ENCODE peak calls at places on chromosome 9, in seven cellular contexts. One of them, this sample, is unnamed.

GRCh38 chr9:97848237-97848581 is 4.8 kb upstream of the FOXE1 start:
- DNase-seq in brain microvascular endothelial cell: no peak
- DNase-seq in activated T-cell treated with anti-CD3 and anti-CD28 coated beads, Interleukin-2, amount 50 U/mL, for 24 hours: no peak
- DNase-seq in AG08396: peak; percentile 43
- DNase-seq in H54: no peak
- DNase-seq in stimulated activated CD8-positive, alpha-beta memory T cell treated with anti-CD3 and anti-CD28 coated beads, Interleukin-15, amount 100 ng/mL, for 4 hours: no peak
- DNase-seq in stimulated activated CD4-positive, alpha-beta T cell treated with anti-CD3 and anti-CD28 coated beads, Interleukin-2, amount 100 ng/mL, for 4 hours: no peak
- DNase-seq in this sample: no peak

GRCh38 chr9:128702445-128702948 is at the start of gene PKN3:
- DNase-seq in brain microvascular endothelial cell: peak; percentile 65
- DNase-seq in activated T-cell treated with anti-CD3 and anti-CD28 coated beads, Interleukin-2, amount 50 U/mL, for 24 hours: peak; percentile 91
- DNase-seq in AG08396: peak; percentile 96
- DNase-seq in H54: peak; percentile 99
- DNase-seq in stimulated activated CD8-positive, alpha-beta memory T cell treated with anti-CD3 and anti-CD28 coated beads, Interleukin-15, amount 100 ng/mL, for 4 hours: peak; percentile 60
- DNase-seq in stimulated activated CD4-positive, alpha-beta T cell treated with anti-CD3 and anti-CD28 coated beads, Interleukin-2, amount 100 ng/mL, for 4 hours: peak; percentile 72
- DNase-seq in this sample: peak; percentile 91

GRCh38 chr9:134636142-134636507 is 5.5 kb upstream of the COL5A1 start:
- DNase-seq in brain microvascular endothelial cell: no peak
- DNase-seq in activated T-cell treated with anti-CD3 and anti-CD28 coated beads, Interleukin-2, amount 50 U/mL, for 24 hours: no peak
- DNase-seq in AG08396: no peak
- DNase-seq in H54: no peak
- DNase-seq in stimulated activated CD8-positive, alpha-beta memory T cell treated with anti-CD3 and anti-CD28 coated beads, Interleukin-15, amount 100 ng/mL, for 4 hours: no peak
- DNase-seq in stimulated activated CD4-positive, alpha-beta T cell treated with anti-CD3 and anti-CD28 coated beads, Interleukin-2, amount 100 ng/mL, for 4 hours: no peak
- DNase-seq in this sample: no peak

GRCh38 chr9:135355466-135356420 is 123.8 kb upstream of the PPP1R26 start:
- DNase-seq in brain microvascular endothelial cell: no peak
- DNase-seq in activated T-cell treated with anti-CD3 and anti-CD28 coated beads, Interleukin-2, amount 50 U/mL, for 24 hours: no peak
- DNase-seq in AG08396: no peak
- DNase-seq in H54: no peak
- DNase-seq in stimulated activated CD8-positive, alpha-beta memory T cell treated with anti-CD3 and anti-CD28 coated beads, Interleukin-15, amount 100 ng/mL, for 4 hours: no peak
- DNase-seq in stimulated activated CD4-positive, alpha-beta T cell treated with anti-CD3 and anti-CD28 coated beads, Interleukin-2, amount 100 ng/mL, for 4 hours: no peak
- DNase-seq in this sample: no peak

GRCh38 chr9:77997611-77998349 is 33.8 kb downstream of the GNAQ start:
- DNase-seq in brain microvascular endothelial cell: no peak
- DNase-seq in activated T-cell treated with anti-CD3 and anti-CD28 coated beads, Interleukin-2, amount 50 U/mL, for 24 hours: no peak
- DNase-seq in AG08396: no peak
- DNase-seq in H54: no peak
- DNase-seq in stimulated activated CD8-positive, alpha-beta memory T cell treated with anti-CD3 and anti-CD28 coated beads, Interleukin-15, amount 100 ng/mL, for 4 hours: no peak
- DNase-seq in stimulated activated CD4-positive, alpha-beta T cell treated with anti-CD3 and anti-CD28 coated beads, Interleukin-2, amount 100 ng/mL, for 4 hours: no peak
- DNase-seq in this sample: no peak

GRCh38 chr9:133770076-133770777 is 32.1 kb upstream of the SARDH start:
- DNase-seq in brain microvascular endothelial cell: no peak
- DNase-seq in activated T-cell treated with anti-CD3 and anti-CD28 coated beads, Interleukin-2, amount 50 U/mL, for 24 hours: peak; percentile 9
- DNase-seq in AG08396: no peak
- DNase-seq in H54: no peak
- DNase-seq in stimulated activated CD8-positive, alpha-beta memory T cell treated with anti-CD3 and anti-CD28 coated beads, Interleukin-15, amount 100 ng/mL, for 4 hours: no peak
- DNase-seq in stimulated activated CD4-positive, alpha-beta T cell treated with anti-CD3 and anti-CD28 coated beads, Interleukin-2, amount 100 ng/mL, for 4 hours: no peak
- DNase-seq in this sample: no peak

GRCh38 chr9:133727277-133727875 is 10.8 kb downstream of the SARDH start:
- DNase-seq in brain microvascular endothelial cell: no peak
- DNase-seq in activated T-cell treated with anti-CD3 and anti-CD28 coated beads, Interleukin-2, amount 50 U/mL, for 24 hours: peak; percentile 26
- DNase-seq in AG08396: no peak
- DNase-seq in H54: no peak
- DNase-seq in stimulated activated CD8-positive, alpha-beta memory T cell treated with anti-CD3 and anti-CD28 coated beads, Interleukin-15, amount 100 ng/mL, for 4 hours: no peak
- DNase-seq in stimulated activated CD4-positive, alpha-beta T cell treated with anti-CD3 and anti-CD28 coated beads, Interleukin-2, amount 100 ng/mL, for 4 hours: no peak
- DNase-seq in this sample: no peak

GRCh38 chr9:20659474-20659962 is 24.5 kb upstream of the FOCAD start:
- DNase-seq in brain microvascular endothelial cell: no peak
- DNase-seq in activated T-cell treated with anti-CD3 and anti-CD28 coated beads, Interleukin-2, amount 50 U/mL, for 24 hours: no peak
- DNase-seq in AG08396: no peak
- DNase-seq in H54: no peak
- DNase-seq in stimulated activated CD8-positive, alpha-beta memory T cell treated with anti-CD3 and anti-CD28 coated beads, Interleukin-15, amount 100 ng/mL, for 4 hours: no peak
- DNase-seq in stimulated activated CD4-positive, alpha-beta T cell treated with anti-CD3 and anti-CD28 coated beads, Interleukin-2, amount 100 ng/mL, for 4 hours: no peak
- DNase-seq in this sample: no peak

GRCh38 chr9:123445981-123446610 is 90.1 kb downstream of the CRB2 start:
- DNase-seq in brain microvascular endothelial cell: peak; percentile 16
- DNase-seq in activated T-cell treated with anti-CD3 and anti-CD28 coated beads, Interleukin-2, amount 50 U/mL, for 24 hours: no peak
- DNase-seq in AG08396: no peak
- DNase-seq in H54: no peak
- DNase-seq in stimulated activated CD8-positive, alpha-beta memory T cell treated with anti-CD3 and anti-CD28 coated beads, Interleukin-15, amount 100 ng/mL, for 4 hours: no peak
- DNase-seq in stimulated activated CD4-positive, alpha-beta T cell treated with anti-CD3 and anti-CD28 coated beads, Interleukin-2, amount 100 ng/mL, for 4 hours: no peak
- DNase-seq in this sample: no peak

GRCh38 chr9:30967484-30967883 is 1417.0 kb upstream of the ACO1 start:
- DNase-seq in brain microvascular endothelial cell: no peak
- DNase-seq in activated T-cell treated with anti-CD3 and anti-CD28 coated beads, Interleukin-2, amount 50 U/mL, for 24 hours: no peak
- DNase-seq in AG08396: no peak
- DNase-seq in H54: no peak
- DNase-seq in stimulated activated CD8-positive, alpha-beta memory T cell treated with anti-CD3 and anti-CD28 coated beads, Interleukin-15, amount 100 ng/mL, for 4 hours: no peak
- DNase-seq in stimulated activated CD4-positive, alpha-beta T cell treated with anti-CD3 and anti-CD28 coated beads, Interleukin-2, amount 100 ng/mL, for 4 hours: no peak
- DNase-seq in this sample: peak; percentile 58

GRCh38 chr9:132541966-132542830 is 40.2 kb upstream of the BARHL1 start:
- DNase-seq in brain microvascular endothelial cell: no peak
- DNase-seq in activated T-cell treated with anti-CD3 and anti-CD28 coated beads, Interleukin-2, amount 50 U/mL, for 24 hours: no peak
- DNase-seq in AG08396: no peak
- DNase-seq in H54: no peak
- DNase-seq in stimulated activated CD8-positive, alpha-beta memory T cell treated with anti-CD3 and anti-CD28 coated beads, Interleukin-15, amount 100 ng/mL, for 4 hours: no peak
- DNase-seq in stimulated activated CD4-positive, alpha-beta T cell treated with anti-CD3 and anti-CD28 coated beads, Interleukin-2, amount 100 ng/mL, for 4 hours: no peak
- DNase-seq in this sample: no peak

GRCh38 chr9:94164756-94165549 is 80.7 kb downstream of the PTPDC1 start:
- DNase-seq in brain microvascular endothelial cell: no peak
- DNase-seq in activated T-cell treated with anti-CD3 and anti-CD28 coated beads, Interleukin-2, amount 50 U/mL, for 24 hours: no peak
- DNase-seq in AG08396: no peak
- DNase-seq in H54: no peak
- DNase-seq in stimulated activated CD8-positive, alpha-beta memory T cell treated with anti-CD3 and anti-CD28 coated beads, Interleukin-15, amount 100 ng/mL, for 4 hours: no peak
- DNase-seq in stimulated activated CD4-positive, alpha-beta T cell treated with anti-CD3 and anti-CD28 coated beads, Interleukin-2, amount 100 ng/mL, for 4 hours: no peak
- DNase-seq in this sample: no peak

GRCh38 chr9:104774132-104774531 is 10.2 kb downstream of the NIPSNAP3B start:
- DNase-seq in brain microvascular endothelial cell: no peak
- DNase-seq in activated T-cell treated with anti-CD3 and anti-CD28 coated beads, Interleukin-2, amount 50 U/mL, for 24 hours: no peak
- DNase-seq in AG08396: no peak
- DNase-seq in H54: no peak
- DNase-seq in stimulated activated CD8-positive, alpha-beta memory T cell treated with anti-CD3 and anti-CD28 coated beads, Interleukin-15, amount 100 ng/mL, for 4 hours: no peak
- DNase-seq in stimulated activated CD4-positive, alpha-beta T cell treated with anti-CD3 and anti-CD28 coated beads, Interleukin-2, amount 100 ng/mL, for 4 hours: no peak
- DNase-seq in this sample: peak; percentile 70

GRCh38 chr9:136657975-136658848 is 4.5 kb upstream of the EGFL7 start:
- DNase-seq in brain microvascular endothelial cell: no peak
- DNase-seq in activated T-cell treated with anti-CD3 and anti-CD28 coated beads, Interleukin-2, amount 50 U/mL, for 24 hours: no peak
- DNase-seq in AG08396: no peak
- DNase-seq in H54: no peak
- DNase-seq in stimulated activated CD8-positive, alpha-beta memory T cell treated with anti-CD3 and anti-CD28 coated beads, Interleukin-15, amount 100 ng/mL, for 4 hours: no peak
- DNase-seq in stimulated activated CD4-positive, alpha-beta T cell treated with anti-CD3 and anti-CD28 coated beads, Interleukin-2, amount 100 ng/mL, for 4 hours: no peak
- DNase-seq in this sample: no peak

GRCh38 chr9:3809724-3810123 is 283.9 kb upstream of the RFX3 start:
- DNase-seq in brain microvascular endothelial cell: no peak
- DNase-seq in activated T-cell treated with anti-CD3 and anti-CD28 coated beads, Interleukin-2, amount 50 U/mL, for 24 hours: no peak
- DNase-seq in AG08396: no peak
- DNase-seq in H54: peak; percentile 46
- DNase-seq in stimulated activated CD8-positive, alpha-beta memory T cell treated with anti-CD3 and anti-CD28 coated beads, Interleukin-15, amount 100 ng/mL, for 4 hours: no peak
- DNase-seq in stimulated activated CD4-positive, alpha-beta T cell treated with anti-CD3 and anti-CD28 coated beads, Interleukin-2, amount 100 ng/mL, for 4 hours: no peak
- DNase-seq in this sample: no peak

GRCh38 chr9:114304416-114305188 is 18.3 kb upstream of the ORM1 start:
- DNase-seq in brain microvascular endothelial cell: no peak
- DNase-seq in activated T-cell treated with anti-CD3 and anti-CD28 coated beads, Interleukin-2, amount 50 U/mL, for 24 hours: peak; percentile 17
- DNase-seq in AG08396: no peak
- DNase-seq in H54: no peak
- DNase-seq in stimulated activated CD8-positive, alpha-beta memory T cell treated with anti-CD3 and anti-CD28 coated beads, Interleukin-15, amount 100 ng/mL, for 4 hours: no peak
- DNase-seq in stimulated activated CD4-positive, alpha-beta T cell treated with anti-CD3 and anti-CD28 coated beads, Interleukin-2, amount 100 ng/mL, for 4 hours: no peak
- DNase-seq in this sample: no peak

GRCh38 chr9:94014066-94014654 is 59.0 kb upstream of the BARX1 start:
- DNase-seq in brain microvascular endothelial cell: peak; percentile 30
- DNase-seq in activated T-cell treated with anti-CD3 and anti-CD28 coated beads, Interleukin-2, amount 50 U/mL, for 24 hours: no peak
- DNase-seq in AG08396: peak; percentile 28
- DNase-seq in H54: peak; percentile 53
- DNase-seq in stimulated activated CD8-positive, alpha-beta memory T cell treated with anti-CD3 and anti-CD28 coated beads, Interleukin-15, amount 100 ng/mL, for 4 hours: no peak
- DNase-seq in stimulated activated CD4-positive, alpha-beta T cell treated with anti-CD3 and anti-CD28 coated beads, Interleukin-2, amount 100 ng/mL, for 4 hours: no peak
- DNase-seq in this sample: peak; percentile 44

GRCh38 chr9:136847065-136847826 is 2.0 kb upstream of the PHPT1 start:
- DNase-seq in brain microvascular endothelial cell: peak; percentile 19
- DNase-seq in activated T-cell treated with anti-CD3 and anti-CD28 coated beads, Interleukin-2, amount 50 U/mL, for 24 hours: no peak
- DNase-seq in AG08396: no peak
- DNase-seq in H54: no peak
- DNase-seq in stimulated activated CD8-positive, alpha-beta memory T cell treated with anti-CD3 and anti-CD28 coated beads, Interleukin-15, amount 100 ng/mL, for 4 hours: no peak
- DNase-seq in stimulated activated CD4-positive, alpha-beta T cell treated with anti-CD3 and anti-CD28 coated beads, Interleukin-2, amount 100 ng/mL, for 4 hours: no peak
- DNase-seq in this sample: peak; percentile 88

GRCh38 chr9:96515629-96516470 is 65.9 kb downstream of the HABP4 start:
- DNase-seq in brain microvascular endothelial cell: no peak
- DNase-seq in activated T-cell treated with anti-CD3 and anti-CD28 coated beads, Interleukin-2, amount 50 U/mL, for 24 hours: no peak
- DNase-seq in AG08396: no peak
- DNase-seq in H54: no peak
- DNase-seq in stimulated activated CD8-positive, alpha-beta memory T cell treated with anti-CD3 and anti-CD28 coated beads, Interleukin-15, amount 100 ng/mL, for 4 hours: no peak
- DNase-seq in stimulated activated CD4-positive, alpha-beta T cell treated with anti-CD3 and anti-CD28 coated beads, Interleukin-2, amount 100 ng/mL, for 4 hours: no peak
- DNase-seq in this sample: no peak

GRCh38 chr9:101628173-101628572 is 33.4 kb upstream of the PPP3R2 start:
- DNase-seq in brain microvascular endothelial cell: peak; percentile 20
- DNase-seq in activated T-cell treated with anti-CD3 and anti-CD28 coated beads, Interleukin-2, amount 50 U/mL, for 24 hours: no peak
- DNase-seq in AG08396: no peak
- DNase-seq in H54: no peak
- DNase-seq in stimulated activated CD8-positive, alpha-beta memory T cell treated with anti-CD3 and anti-CD28 coated beads, Interleukin-15, amount 100 ng/mL, for 4 hours: no peak
- DNase-seq in stimulated activated CD4-positive, alpha-beta T cell treated with anti-CD3 and anti-CD28 coated beads, Interleukin-2, amount 100 ng/mL, for 4 hours: no peak
- DNase-seq in this sample: peak; percentile 36

GRCh38 chr9:14692536-14692917 is 705 bp downstream of the ZDHHC21 start:
- DNase-seq in brain microvascular endothelial cell: no peak
- DNase-seq in activated T-cell treated with anti-CD3 and anti-CD28 coated beads, Interleukin-2, amount 50 U/mL, for 24 hours: no peak
- DNase-seq in AG08396: peak; percentile 29
- DNase-seq in H54: no peak
- DNase-seq in stimulated activated CD8-positive, alpha-beta memory T cell treated with anti-CD3 and anti-CD28 coated beads, Interleukin-15, amount 100 ng/mL, for 4 hours: no peak
- DNase-seq in stimulated activated CD4-positive, alpha-beta T cell treated with anti-CD3 and anti-CD28 coated beads, Interleukin-2, amount 100 ng/mL, for 4 hours: no peak
- DNase-seq in this sample: peak; percentile 7

GRCh38 chr9:117247271-117247670 is 167.6 kb downstream of the ASTN2 start:
- DNase-seq in brain microvascular endothelial cell: no peak
- DNase-seq in activated T-cell treated with anti-CD3 and anti-CD28 coated beads, Interleukin-2, amount 50 U/mL, for 24 hours: no peak
- DNase-seq in AG08396: no peak
- DNase-seq in H54: peak; percentile 30
- DNase-seq in stimulated activated CD8-positive, alpha-beta memory T cell treated with anti-CD3 and anti-CD28 coated beads, Interleukin-15, amount 100 ng/mL, for 4 hours: no peak
- DNase-seq in stimulated activated CD4-positive, alpha-beta T cell treated with anti-CD3 and anti-CD28 coated beads, Interleukin-2, amount 100 ng/mL, for 4 hours: no peak
- DNase-seq in this sample: peak; percentile 32

GRCh38 chr9:89664896-89665329 is 60.1 kb downstream of the GADD45G start:
- DNase-seq in brain microvascular endothelial cell: no peak
- DNase-seq in activated T-cell treated with anti-CD3 and anti-CD28 coated beads, Interleukin-2, amount 50 U/mL, for 24 hours: no peak
- DNase-seq in AG08396: no peak
- DNase-seq in H54: no peak
- DNase-seq in stimulated activated CD8-positive, alpha-beta memory T cell treated with anti-CD3 and anti-CD28 coated beads, Interleukin-15, amount 100 ng/mL, for 4 hours: no peak
- DNase-seq in stimulated activated CD4-positive, alpha-beta T cell treated with anti-CD3 and anti-CD28 coated beads, Interleukin-2, amount 100 ng/mL, for 4 hours: no peak
- DNase-seq in this sample: no peak

GRCh38 chr9:86529496-86530275 is 175.5 kb upstream of the TUT7 start:
- DNase-seq in brain microvascular endothelial cell: no peak
- DNase-seq in activated T-cell treated with anti-CD3 and anti-CD28 coated beads, Interleukin-2, amount 50 U/mL, for 24 hours: no peak
- DNase-seq in AG08396: no peak
- DNase-seq in H54: no peak
- DNase-seq in stimulated activated CD8-positive, alpha-beta memory T cell treated with anti-CD3 and anti-CD28 coated beads, Interleukin-15, amount 100 ng/mL, for 4 hours: no peak
- DNase-seq in stimulated activated CD4-positive, alpha-beta T cell treated with anti-CD3 and anti-CD28 coated beads, Interleukin-2, amount 100 ng/mL, for 4 hours: no peak
- DNase-seq in this sample: no peak

GRCh38 chr9:100591139-100591538 is 13.3 kb downstream of the CAVIN4 start:
- DNase-seq in brain microvascular endothelial cell: no peak
- DNase-seq in activated T-cell treated with anti-CD3 and anti-CD28 coated beads, Interleukin-2, amount 50 U/mL, for 24 hours: no peak
- DNase-seq in AG08396: no peak
- DNase-seq in H54: no peak
- DNase-seq in stimulated activated CD8-positive, alpha-beta memory T cell treated with anti-CD3 and anti-CD28 coated beads, Interleukin-15, amount 100 ng/mL, for 4 hours: no peak
- DNase-seq in stimulated activated CD4-positive, alpha-beta T cell treated with anti-CD3 and anti-CD28 coated beads, Interleukin-2, amount 100 ng/mL, for 4 hours: no peak
- DNase-seq in this sample: no peak

GRCh38 chr9:35162605-35163315 is 951 bp downstream of the UNC13B start:
- DNase-seq in brain microvascular endothelial cell: no peak
- DNase-seq in activated T-cell treated with anti-CD3 and anti-CD28 coated beads, Interleukin-2, amount 50 U/mL, for 24 hours: no peak
- DNase-seq in AG08396: no peak
- DNase-seq in H54: no peak
- DNase-seq in stimulated activated CD8-positive, alpha-beta memory T cell treated with anti-CD3 and anti-CD28 coated beads, Interleukin-15, amount 100 ng/mL, for 4 hours: no peak
- DNase-seq in stimulated activated CD4-positive, alpha-beta T cell treated with anti-CD3 and anti-CD28 coated beads, Interleukin-2, amount 100 ng/mL, for 4 hours: no peak
- DNase-seq in this sample: peak; percentile 25

GRCh38 chr9:31347082-31347617 is 1037.3 kb upstream of the ACO1 start:
- DNase-seq in brain microvascular endothelial cell: peak; percentile 6
- DNase-seq in activated T-cell treated with anti-CD3 and anti-CD28 coated beads, Interleukin-2, amount 50 U/mL, for 24 hours: no peak
- DNase-seq in AG08396: no peak
- DNase-seq in H54: no peak
- DNase-seq in stimulated activated CD8-positive, alpha-beta memory T cell treated with anti-CD3 and anti-CD28 coated beads, Interleukin-15, amount 100 ng/mL, for 4 hours: no peak
- DNase-seq in stimulated activated CD4-positive, alpha-beta T cell treated with anti-CD3 and anti-CD28 coated beads, Interleukin-2, amount 100 ng/mL, for 4 hours: no peak
- DNase-seq in this sample: peak; percentile 83

GRCh38 chr9:114884787-114885452 is 45.5 kb downstream of the TNFSF8 start:
- DNase-seq in brain microvascular endothelial cell: no peak
- DNase-seq in activated T-cell treated with anti-CD3 and anti-CD28 coated beads, Interleukin-2, amount 50 U/mL, for 24 hours: no peak
- DNase-seq in AG08396: no peak
- DNase-seq in H54: no peak
- DNase-seq in stimulated activated CD8-positive, alpha-beta memory T cell treated with anti-CD3 and anti-CD28 coated beads, Interleukin-15, amount 100 ng/mL, for 4 hours: no peak
- DNase-seq in stimulated activated CD4-positive, alpha-beta T cell treated with anti-CD3 and anti-CD28 coated beads, Interleukin-2, amount 100 ng/mL, for 4 hours: no peak
- DNase-seq in this sample: no peak

GRCh38 chr9:77375956-77376532 is 198.7 kb downstream of the VPS13A start:
- DNase-seq in brain microvascular endothelial cell: no peak
- DNase-seq in activated T-cell treated with anti-CD3 and anti-CD28 coated beads, Interleukin-2, amount 50 U/mL, for 24 hours: no peak
- DNase-seq in AG08396: no peak
- DNase-seq in H54: no peak
- DNase-seq in stimulated activated CD8-positive, alpha-beta memory T cell treated with anti-CD3 and anti-CD28 coated beads, Interleukin-15, amount 100 ng/mL, for 4 hours: no peak
- DNase-seq in stimulated activated CD4-positive, alpha-beta T cell treated with anti-CD3 and anti-CD28 coated beads, Interleukin-2, amount 100 ng/mL, for 4 hours: no peak
- DNase-seq in this sample: no peak

This sample was measured in OCI-M1.